ENCODE peak calls at places on chromosomes 7 and 10, in five cellular contexts. N is Peyer's patch, U is GM23338, X is HCT116, Z is A549. T is an unnamed sample.

GRCh38 chr7:66267249-66267648 is 62.1 kb downstream of the TPST1 start:
- DNase-seq in N (no peak), U (no peak), X (no peak), Z (no peak), T (no peak)

GRCh38 chr10:11197266-11197712 is 179.6 kb downstream of the CELF2 start:
- DNase-seq in N (no peak), U (peak; percentile 71), X (no peak), Z (no peak), T (no peak)

GRCh38 chr10:22229756-22230330 is 12.0 kb upstream of the EBLN1 start:
- DNase-seq in X (no peak), N (no peak), Z (no peak), U (no peak), T (no peak)

GRCh38 chr10:129861776-129862530 is 102.1 kb downstream of the EBF3 start:
- DNase-seq in N (no peak), X (no peak), Z (no peak), U (no peak), T (no peak)

GRCh38 chr7:20542594-20542993 is 72.9 kb upstream of the ABCB5 start:
- DNase-seq in U (no peak), X (no peak), N (no peak), Z (no peak), T (no peak)

GRCh38 chr7:2726316-2727018 is 38.5 kb downstream of the AMZ1 start:
- DNase-seq in U (no peak), Z (no peak), N (peak; percentile 22), X (no peak), T (no peak)

GRCh38 chr7:117364204-117364755 is 41.4 kb upstream of the WNT2 start:
- DNase-seq in U (no peak), X (no peak), N (no peak), Z (no peak), T (no peak)

GRCh38 chr7:157614457-157615020 is 277.7 kb downstream of the DNAJB6 start:
- DNase-seq in U (no peak), Z (no peak), N (no peak), X (no peak), T (no peak)

GRCh38 chr10:13417459-13418126 is 69.5 kb upstream of the SEPHS1 start:
- DNase-seq in N (no peak), X (no peak), Z (no peak), U (no peak), T (no peak)

GRCh38 chr10:131271195-131271880 is 40.2 kb downstream of the TCERG1L start:
- DNase-seq in X (no peak), Z (no peak), U (no peak), N (no peak), T (no peak)
- TF ChIP-seq CTCF in X (no peak), Z (no peak), U (no peak), N (no peak), T (no peak)

GRCh38 chr10:90450797-90451196 is 407.0 kb downstream of the HTR7 start:
- DNase-seq in N (no peak), X (no peak), U (no peak), Z (no peak), T (no peak)
- H3K27ac ChIP-seq in N (no peak overlapping the region), X (peak overlapping the region; percentile 3), U (no peak overlapping the region), Z (no peak overlapping the region), T (no peak overlapping the region)

GRCh38 chr7:130273863-130274262 is 7.2 kb downstream of the CPA2 start:
- DNase-seq in U (peak; percentile 58), N (no peak), Z (no peak), X (no peak), T (no peak)
- TF ChIP-seq CTCF in U (peak; percentile 15), N (no peak), Z (no peak), X (no peak), T (no peak)

DNA sequence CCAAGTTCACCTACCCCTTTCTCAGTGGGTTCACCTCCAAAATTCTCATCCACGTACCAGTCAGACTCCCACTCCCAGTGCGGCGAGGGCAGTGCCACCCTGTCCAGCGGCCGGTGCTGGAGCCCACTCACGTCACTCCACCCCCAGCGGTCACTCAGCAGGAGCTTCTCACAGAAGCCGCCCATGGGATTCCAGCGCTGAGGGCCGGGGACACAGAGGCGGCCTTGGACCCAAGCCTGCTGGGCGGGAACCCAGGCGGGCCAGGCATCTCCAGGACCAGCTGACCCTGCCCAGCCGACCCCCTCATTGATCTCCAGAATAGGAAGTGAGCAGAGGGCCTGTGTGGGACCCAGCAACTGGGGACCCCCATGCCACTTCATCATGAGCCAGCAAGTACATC is 7.2 kb downstream of the TECPR1 start:
- DNase-seq in U (no peak), Z (no peak), N (no peak), X (no peak), T (no peak)
- H3K27ac ChIP-seq in U (no peak overlapping the region), Z (no peak overlapping the region), N (no peak overlapping the region), X (peak overlapping the region; percentile 45), T (no peak overlapping the region)

GRCh38 chr10:49281461-49281860 is 17.5 kb upstream of the C10orf71 start:
- DNase-seq in N (no peak), Z (no peak), X (no peak), U (peak; percentile 78), T (no peak)
- TF ChIP-seq CTCF in N (no peak), Z (no peak), X (no peak), U (peak; percentile 91), T (no peak)

GRCh38 chr10:69057951-69058297 is 30.0 kb upstream of the SRGN start:
- DNase-seq in Z (no peak), N (no peak), U (no peak), X (no peak), T (no peak)
- H3K27ac ChIP-seq in Z (peak overlapping the region; percentile 29), N (peak overlapping the region; percentile 47), U (no peak overlapping the region), X (no peak overlapping the region), T (no peak overlapping the region)

DNA sequence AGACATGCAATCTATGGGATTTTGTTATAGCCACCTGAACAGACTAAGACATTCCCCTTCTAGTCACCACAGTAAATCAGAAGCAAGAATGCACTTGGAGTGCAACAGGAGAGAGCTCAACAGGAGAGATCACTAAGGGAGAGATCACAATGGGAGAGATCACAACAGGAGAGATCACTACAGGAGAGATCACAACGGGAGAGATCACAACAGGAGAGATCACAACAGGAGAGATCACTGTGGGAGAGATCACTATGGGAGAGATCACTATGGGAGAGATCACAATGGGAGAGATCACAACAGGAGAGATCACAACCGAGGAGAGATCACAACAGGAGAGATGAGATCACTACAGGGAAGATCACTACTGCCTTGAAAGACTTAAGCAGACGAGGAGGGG is 238.5 kb upstream of the PITRM1 start:
- DNase-seq in U (no peak), Z (no peak), X (no peak), N (no peak), T (no peak)
- TF ChIP-seq CTCF in U (no peak), Z (no peak), X (no peak), N (no peak), T (no peak)

DNA sequence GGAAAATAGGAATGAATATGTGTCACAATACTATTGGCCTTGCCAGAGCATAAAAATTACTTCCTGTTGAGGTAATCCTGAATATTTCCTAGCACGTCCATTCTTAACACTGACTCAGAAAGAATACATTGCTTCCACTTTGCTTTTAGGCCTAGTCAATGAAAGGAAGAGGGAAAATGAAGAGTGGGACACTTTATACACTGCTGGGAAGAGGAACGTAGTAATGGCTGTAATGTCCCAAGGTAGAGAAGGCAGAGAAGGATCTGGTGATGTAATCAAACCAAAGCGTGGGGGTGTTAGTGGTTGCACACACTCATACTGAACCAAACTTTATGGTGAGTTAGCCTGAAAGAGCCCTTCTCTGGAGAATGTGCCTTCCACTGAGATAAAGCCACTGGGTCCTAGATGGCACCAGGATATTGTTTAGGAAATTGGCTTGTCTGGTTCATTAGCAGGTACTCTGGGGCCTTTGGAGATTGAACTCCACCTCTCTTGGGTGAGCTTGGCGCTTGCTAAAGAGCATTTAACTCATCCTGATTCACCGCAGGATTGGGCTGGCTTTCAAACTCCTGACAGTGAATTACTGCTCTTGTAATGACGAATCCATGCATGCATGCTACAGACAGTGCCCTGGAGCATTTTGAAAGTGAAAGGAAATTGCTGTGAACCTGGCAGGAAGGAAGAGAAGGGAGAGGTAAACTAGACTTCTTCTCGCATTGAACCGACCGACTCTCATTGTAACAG is 254.9 kb downstream of the KIAA1217 start:
- DNase-seq in U (no peak), X (no peak), N (no peak), Z (no peak), T (peak; percentile 93)
- H3K27ac ChIP-seq in U (no peak overlapping the region), X (no peak overlapping the region), N (no peak overlapping the region), Z (no peak overlapping the region), T (peak overlapping the region; percentile 100)

GRCh38 chr7:150745868-150746267 is 8.7 kb downstream of the GIMAP5 start:
- DNase-seq in Z (no peak), U (no peak), N (no peak), X (no peak), T (no peak)

GRCh38 chr7:150745086-150745485 is 7.9 kb downstream of the GIMAP5 start:
- DNase-seq in Z (no peak), N (no peak), X (no peak), U (no peak), T (no peak)

GRCh38 chr7:150746931-150747330 is 9.7 kb downstream of the GIMAP5 start:
- DNase-seq in Z (no peak), U (no peak), X (no peak), N (no peak), T (no peak)

GRCh38 chr7:150751702-150752101 is 14.5 kb downstream of the GIMAP5 start:
- DNase-seq in N (no peak), X (no peak), Z (no peak), U (no peak), T (no peak)

DNA sequence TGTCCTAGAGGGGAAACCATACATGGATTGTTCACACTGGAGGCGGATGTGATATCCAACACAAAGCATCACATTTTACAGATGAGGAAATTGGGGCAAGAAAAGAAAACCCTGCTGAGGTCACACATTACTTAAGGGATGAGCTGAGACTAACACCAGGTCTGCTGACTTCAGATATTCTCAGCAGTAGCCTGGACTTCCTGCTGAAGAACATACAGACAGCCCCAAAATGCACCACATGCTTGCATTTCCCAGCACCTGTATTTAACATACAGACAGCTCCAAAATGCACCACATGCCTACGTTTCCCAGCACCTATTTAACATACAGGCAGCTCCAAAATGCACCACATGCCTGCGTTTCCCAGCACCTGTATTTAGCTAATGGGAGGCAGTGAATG is 11.2 kb downstream of the GIMAP5 start:
- DNase-seq in X (no peak), N (no peak), U (no peak), Z (no peak), T (no peak)
- TF ChIP-seq CTCF in X (no peak), N (no peak), U (no peak), Z (no peak), T (no peak)

GRCh38 chr10:72174297-72174662 is 41.5 kb upstream of the ANAPC16 start:
- DNase-seq in U (no peak), N (no peak), Z (no peak), X (no peak), T (no peak)
- H3K27ac ChIP-seq in U (peak overlapping the region; percentile 72), N (no peak overlapping the region), Z (peak overlapping the region; percentile 77), X (peak overlapping the region; percentile 74), T (no peak overlapping the region)